ENCODE peak calls at places on chromosomes 3 and 15, in four cellular contexts. K is K562, S is IMR-90, A is HepG2. Q is an unnamed sample.
A peak's percentile ranks its signal among the peaks of the same experiment; 100 is the strongest.

GRCh38 chr15:95450413-95450812 is 880.1 kb upstream of the NR2F2 start:
- DNase-seq in A (no peak), S (no peak), K (no peak), Q (no peak)

GRCh38 chr15:79009388-79009787 is 64.5 kb upstream of the CTSH start:
- DNase-seq in A (no peak), K (no peak), S (no peak), Q (no peak)

GRCh38 chr15:99076555-99077308 is 28.1 kb upstream of the SYNM start:
- DNase-seq in A (peak; percentile 67), K (peak; percentile 58), S (peak; percentile 86), Q (peak; percentile 80)

GRCh38 chr3:108780235-108780634 is 23.0 kb upstream of the RETNLB start:
- DNase-seq in K (no peak), S (no peak), A (no peak), Q (no peak)

GRCh38 chr3:77348244-77348855 is 308.5 kb downstream of the ROBO2 start:
- DNase-seq in A (peak; percentile 9), S (peak; percentile 6), K (peak; percentile 3), Q (peak; percentile 35)

GRCh38 chr3:104825116-104825515 is 541.6 kb upstream of the ALCAM start:
- DNase-seq in S (peak; percentile 48), K (no peak), A (no peak), Q (no peak)

GRCh38 chr3:149332781-149333517 is 487 bp downstream of the TM4SF18 start:
- DNase-seq in S (no peak), A (no peak), K (no peak), Q (no peak)

GRCh38 chr3:62178739-62179600 is 194.4 kb downstream of the FEZF2 start:
- DNase-seq in S (no peak), K (no peak), A (no peak), Q (no peak)

GRCh38 chr3:147699175-147699838 is 290.1 kb downstream of the ZIC1 start:
- DNase-seq in A (no peak), S (peak; percentile 21), K (no peak), Q (no peak)

GRCh38 chr3:114110439-114110838 is 53.9 kb downstream of the QTRT2 start:
- DNase-seq in A (no peak), S (no peak), K (no peak), Q (no peak)

GRCh38 chr15:99453646-99454045 is 112.1 kb upstream of the MEF2A start:
- DNase-seq in K (no peak), A (no peak), S (no peak), Q (no peak)

GRCh38 chr3:135159848-135160247 is 364.8 kb downstream of the EPHB1 start:
- DNase-seq in K (no peak), S (no peak), A (no peak), Q (no peak)

GRCh38 chr3:146732325-146732724 is 127.2 kb upstream of the PLSCR5 start:
- DNase-seq in K (no peak), A (no peak), S (no peak), Q (no peak)

GRCh38 chr3:127067116-127067910 is 84.4 kb downstream of the PLXNA1 start:
- DNase-seq in S (no peak), K (no peak), A (no peak), Q (no peak)

GRCh38 chr3:124700880-124701684 is 29.2 kb upstream of the UMPS start:
- DNase-seq in A (peak; percentile 99), S (peak; percentile 37), K (no peak), Q (no peak)

GRCh38 chr3:124763644-124764358 is 33.5 kb downstream of the UMPS start:
- DNase-seq in K (no peak), A (no peak), S (no peak), Q (no peak)

GRCh38 chr15:88255109-88255495 is 1.4 kb downstream of the NTRK3 start:
- DNase-seq in S (no peak), A (no peak), K (no peak), Q (no peak)

GRCh38 chr3:23075478-23075877 is 127.6 kb upstream of the UBE2E2 start:
- DNase-seq in A (no peak), K (no peak), S (peak; percentile 8), Q (no peak)

GRCh38 chr3:11845661-11846060 is 1.0 kb downstream of the TAMM41 start:
- DNase-seq in K (no peak), A (no peak), S (no peak), Q (peak; percentile 41)

GRCh38 chr15:77620960-77621647 is 11.6 kb downstream of the LINGO1 start:
- DNase-seq in A (no peak), K (no peak), S (no peak), Q (no peak)

GRCh38 chr3:134029734-134030381 is at the start of gene SLCO2A1:
- DNase-seq in S (peak; percentile 11), K (no peak), A (no peak), Q (peak; percentile 12)

GRCh38 chr3:150410311-150411105 is 2.4 kb downstream of the TSC22D2 start:
- DNase-seq in K (peak; percentile 19), A (no peak), S (peak; percentile 32), Q (peak; percentile 41)

GRCh38 chr15:77985931-77986480 is 91.5 kb downstream of the TBC1D2B start:
- DNase-seq in A (no peak), S (no peak), K (no peak), Q (no peak)

GRCh38 chr3:24502690-24503089 is 8.0 kb upstream of the THRB start:
- DNase-seq in A (no peak), K (peak; percentile 40), S (no peak), Q (no peak)

GRCh38 chr15:68407141-68407885 is 24.6 kb downstream of the ITGA11 start:
- DNase-seq in S (no peak), K (no peak), A (no peak), Q (no peak)

GRCh38 chr15:69359724-69360123 is 54.4 kb upstream of the KIF23 start:
- DNase-seq in S (peak; percentile 60), K (no peak), A (no peak), Q (no peak)

GRCh38 chr3:42273351-42273750 is 7.4 kb upstream of the CCK start:
- DNase-seq in A (no peak), K (no peak), S (no peak), Q (no peak)

GRCh38 chr3:107578523-107578922 is 55.8 kb downstream of the BBX start:
- DNase-seq in S (no peak), A (no peak), K (no peak), Q (no peak)

GRCh38 chr3:178277605-178278004 is 258.6 kb upstream of the KCNMB2 start:
- DNase-seq in S (no peak), K (no peak), A (no peak), Q (no peak)
- TF ChIP-seq MAZ in S (no peak), K (no peak), A (no peak), Q (no peak)

DNA sequence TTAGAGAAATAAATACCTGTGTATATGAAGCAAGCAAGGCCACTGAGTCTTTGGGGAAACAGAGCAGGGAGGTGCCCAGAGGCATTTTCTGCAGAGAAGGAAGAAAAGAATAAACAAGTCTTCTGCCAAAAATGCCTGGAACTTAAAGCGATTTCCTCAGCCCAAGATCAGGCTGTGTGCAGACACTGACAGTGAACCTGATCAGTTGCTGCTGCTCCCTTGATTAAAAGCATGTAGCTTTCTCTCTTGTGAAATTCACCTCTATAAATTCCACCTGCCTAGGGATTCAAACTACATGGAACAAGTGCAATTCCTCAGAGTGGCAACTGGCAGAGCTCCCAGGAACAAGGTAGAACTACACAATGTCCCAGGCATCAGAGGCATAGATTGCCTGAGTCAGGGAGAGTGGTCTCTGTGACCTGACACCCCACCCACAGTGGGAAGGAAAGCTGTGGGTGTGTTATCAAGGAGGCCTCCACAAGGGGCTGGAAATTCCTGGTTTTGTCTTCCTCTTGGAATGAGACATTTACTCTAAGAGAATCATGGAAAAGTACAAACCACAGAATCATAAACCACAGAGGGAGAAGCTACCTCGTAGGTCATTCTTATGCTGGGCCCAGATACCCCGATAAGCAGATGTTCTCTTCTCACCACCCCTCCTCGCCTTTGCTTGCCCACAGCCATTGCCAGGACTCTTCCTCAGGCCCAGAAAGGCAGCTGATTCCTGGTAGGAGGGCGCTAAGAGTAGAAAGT is 1.8 kb upstream of the ZBTB38 start:
- DNase-seq in K (peak; percentile 54), S (peak; percentile 99), A (peak; percentile 49), Q (peak; percentile 89)
- TF ChIP-seq MAZ in K (no peak), S (no peak), A (no peak), Q (no peak)

GRCh38 chr3:157107037-157107436 is 52.9 kb downstream of the CCNL1 start:
- DNase-seq in K (no peak), S (no peak), A (no peak), Q (no peak)

GRCh38 chr3:157109267-157110141 is 50.4 kb downstream of the CCNL1 start:
- DNase-seq in A (no peak), K (peak; percentile 88), S (no peak), Q (no peak)

GRCh38 chr3:157104928-157105652 is 54.9 kb downstream of the CCNL1 start:
- DNase-seq in A (no peak), K (peak; percentile 34), S (no peak), Q (no peak)

GRCh38 chr3:157110761-157111238 is 49.1 kb downstream of the CCNL1 start:
- DNase-seq in K (peak; percentile 61), A (no peak), S (no peak), Q (no peak)

GRCh38 chr3:157107644-157108133 is 52.3 kb downstream of the CCNL1 start:
- DNase-seq in A (no peak), K (no peak), S (no peak), Q (no peak)
- TF ChIP-seq MAZ in A (no peak), K (peak; percentile 46), S (no peak), Q (no peak)

DNA sequence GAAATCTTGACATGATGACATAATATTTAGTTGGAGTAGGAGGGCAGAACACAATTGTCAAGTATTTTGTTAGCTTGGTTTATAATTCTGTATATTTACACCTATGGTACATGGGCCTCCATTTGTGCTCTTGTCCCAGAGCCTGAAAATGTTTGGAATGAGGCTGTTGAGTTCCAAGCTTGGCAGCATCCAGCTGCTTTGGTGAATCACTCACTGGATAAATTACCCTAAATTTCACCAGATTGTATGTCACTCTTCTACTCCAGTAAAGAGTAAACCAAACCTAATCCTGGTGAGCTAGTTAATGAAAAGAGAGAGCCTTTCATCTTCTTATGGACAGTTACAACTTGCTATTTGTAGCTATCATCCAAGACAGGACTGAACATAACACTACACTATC is 928.7 kb downstream of the DIPK2A start:
- DNase-seq in S (no peak), A (no peak), K (no peak), Q (no peak)
- TF ChIP-seq MAZ in S (no peak), A (no peak), K (no peak), Q (no peak)

GRCh38 chr15:70741107-70741511 is 22.2 kb downstream of the UACA start:
- DNase-seq in K (no peak), A (peak; percentile 55), S (peak; percentile 90), Q (peak; percentile 55)
- TF ChIP-seq MAZ in K (no peak), A (no peak), S (no peak), Q (no peak)

DNA sequence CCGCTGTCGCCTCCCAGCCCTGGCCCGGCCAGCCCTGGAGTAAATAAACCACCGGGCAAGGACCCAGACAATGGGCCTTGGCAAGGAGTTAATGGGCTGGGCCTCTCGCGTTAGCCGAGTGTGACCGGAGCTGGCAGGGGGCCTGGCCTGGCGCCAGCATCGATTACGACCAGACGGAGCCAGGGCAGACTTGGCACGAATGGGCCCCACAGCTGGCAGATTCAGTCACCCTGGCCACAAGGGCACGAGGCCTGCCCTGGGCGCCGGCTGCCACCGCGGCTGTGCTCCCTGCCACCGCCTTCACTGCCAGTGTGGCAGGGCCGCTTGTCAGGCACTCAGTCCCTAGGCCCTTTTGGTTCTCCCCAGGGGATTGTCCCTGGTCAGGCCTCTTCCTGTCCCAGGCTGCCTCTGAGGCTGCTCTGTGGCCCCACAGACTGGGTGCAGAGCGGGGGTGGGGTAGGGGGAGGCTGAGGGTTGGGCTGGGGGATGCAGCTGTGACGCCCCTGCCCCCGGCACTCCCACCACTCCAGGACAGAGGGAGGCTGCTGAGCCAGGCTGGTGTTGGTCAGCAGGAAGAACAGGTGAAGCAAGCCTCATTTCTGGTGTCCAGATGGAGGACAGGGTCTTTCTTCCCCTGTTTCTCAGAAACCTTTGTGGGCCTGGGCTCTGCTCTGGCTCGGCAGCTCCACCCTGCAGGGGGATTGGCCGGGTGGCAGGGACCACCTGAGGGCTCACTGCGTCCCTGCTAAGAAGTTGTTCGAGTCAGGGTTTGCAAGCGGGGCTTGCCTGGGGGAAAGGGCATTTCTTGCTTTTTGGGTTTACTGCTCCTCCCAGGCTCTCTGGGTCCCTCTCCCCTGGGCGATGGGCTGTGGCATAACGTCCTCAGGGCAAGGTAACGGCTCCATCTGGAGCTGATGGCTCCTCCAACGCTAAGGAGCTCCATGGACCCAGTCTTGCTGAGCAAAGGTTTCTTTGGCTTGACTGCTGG is 30.5 kb upstream of the SRP14 start:
- DNase-seq in A (peak; percentile 76), S (no peak), K (no peak), Q (peak; percentile 84)
- TF ChIP-seq MAZ in A (no peak), S (no peak), K (no peak), Q (no peak)

Q was measured in A549.